ENCODE peak calls at places on chromosomes 6 and 20, in four cellular contexts. G is adrenal gland, H is omental fat pad, P is HL-60. X is an unnamed sample.

GRCh38 chr6:131910956-131911355 is 40.2 kb downstream of the CCN2 start:
- DNase-seq in G (no peak), H (no peak), P (no peak), X (no peak)

GRCh38 chr6:55423933-55424332 is 96.7 kb downstream of the GFRAL start:
- DNase-seq in G (no peak), H (no peak), P (no peak), X (no peak)

GRCh38 chr6:144497650-144498049 is 212.5 kb downstream of the UTRN start:
- DNase-seq in G (no peak), H (no peak), P (no peak), X (no peak)

GRCh38 chr20:64226686-64227576 is 28.6 kb upstream of the PCMTD2 start:
- DNase-seq in G (no peak), H (no peak), P (no peak), X (no peak)

GRCh38 chr6:89667872-89668556 is 29.5 kb upstream of the LYRM2 start:
- DNase-seq in G (no peak), H (no peak), P (no peak), X (no peak)

GRCh38 chr6:31246051-31246495 is 25.8 kb downstream of the HLA-C start:
- DNase-seq in G (no peak), H (no peak), P (no peak), X (no peak)

GRCh38 chr6:111057074-111057752 is 30.1 kb upstream of the SLC16A10 start:
- DNase-seq in G (no peak), H (no peak), P (peak), X (no peak)

GRCh38 chr20:51365670-51366069 is 176.8 kb downstream of the NFATC2 start:
- DNase-seq in G (no peak), H (no peak), P (no peak), X (no peak)

GRCh38 chr6:12229332-12229731 is 60.8 kb upstream of the EDN1 start:
- DNase-seq in G (no peak), H (no peak), P (no peak), X (no peak)

GRCh38 chr6:83057705-83058321 is 7.8 kb downstream of the UBE3D start:
- DNase-seq in G (peak), H (no peak), P (no peak), X (no peak)

GRCh38 chr6:166565084-166565651 is 21.3 kb downstream of the RAMACL start:
- DNase-seq in G (no peak), H (no peak), P (no peak), X (no peak)

GRCh38 chr6:55445648-55446204 is 118.5 kb downstream of the GFRAL start:
- DNase-seq in G (no peak), H (no peak), P (no peak), X (no peak)

GRCh38 chr6:43970068-43970912 is 157.0 kb downstream of the MRPL14 start:
- DNase-seq in G (no peak), H (no peak), P (no peak), X (no peak)

GRCh38 chr6:72048080-72048479 is 161.7 kb downstream of the RIMS1 start:
- DNase-seq in G (no peak), H (no peak), P (no peak), X (no peak)

GRCh38 chr6:34246563-34247391 is 2.0 kb downstream of the SMIM29 start:
- DNase-seq in G (no peak), H (no peak), P (no peak), X (no peak)

GRCh38 chr20:53157443-53158408 is 185.6 kb downstream of the TSHZ2 start:
- DNase-seq in G (peak), H (no peak), P (peak), X (no peak)

GRCh38 chr6:82182756-82183155 is 64.8 kb downstream of the IBTK start:
- DNase-seq in G (no peak), H (no peak), P (no peak), X (no peak)

GRCh38 chr6:158506577-158506976 is 53.3 kb upstream of the TMEM181 start:
- DNase-seq in G (no peak), H (no peak), P (no peak), X (no peak)

GRCh38 chr6:43334466-43335095 is 26.0 kb upstream of the CRIP3 start:
- DNase-seq in G (no peak), H (no peak), P (no peak), X (no peak)

GRCh38 chr6:33837971-33838665 is 34.3 kb upstream of the MLN start:
- DNase-seq in G (peak), H (no peak), P (no peak), X (no peak)

GRCh38 chr20:37071481-37071911 is 24.3 kb downstream of the RBL1 start:
- DNase-seq in G (no peak), H (no peak), P (no peak), X (no peak)

GRCh38 chr20:22763257-22763906 is 179.0 kb upstream of the FOXA2 start:
- DNase-seq in G (peak), H (no peak), P (no peak), X (no peak)

GRCh38 chr6:24524801-24525200 is 30.0 kb downstream of the ALDH5A1 start:
- DNase-seq in G (no peak), H (no peak), P (peak), X (no peak)

GRCh38 chr6:29501106-29501505 is 13.3 kb upstream of the MAS1L start:
- DNase-seq in G (no peak), H (no peak), P (no peak), X (no peak)

GRCh38 chr6:90025418-90026089 is 131.3 kb downstream of the GJA10 start:
- DNase-seq in G (no peak), H (no peak), P (no peak), X (no peak)

GRCh38 chr20:9185511-9185910 is 116.6 kb downstream of the PLCB4 start:
- DNase-seq in G (no peak), H (no peak), P (no peak), X (no peak)

GRCh38 chr20:9628166-9628565 is 113.8 kb downstream of the LAMP5 start:
- DNase-seq in G (no peak), H (no peak), P (no peak), X (no peak)

GRCh38 chr20:24519476-24519875 is 50.0 kb downstream of the SYNDIG1 start:
- DNase-seq in G (no peak), H (no peak), P (no peak), X (no peak)

GRCh38 chr20:23203310-23203709 is 117.2 kb upstream of the CD93 start:
- DNase-seq in G (no peak), H (no peak), P (no peak), X (no peak)

GRCh38 chr6:14149053-14149746 is 31.6 kb downstream of the CD83 start:
- DNase-seq in G (no peak), H (no peak), P (no peak), X (no peak)
- TF ChIP-seq CTCF in G (no peak), H (no peak), P (no peak), X (no peak)

GRCh38 chr6:85129881-85130280 is 320.0 kb upstream of the NT5E start:
- DNase-seq in G (no peak), H (no peak), P (no peak), X (no peak)

GRCh38 chr6:85127179-85127498 is 322.7 kb upstream of the NT5E start:
- DNase-seq in G (no peak), H (no peak), P (no peak), X (no peak)

GRCh38 chr6:85124472-85125428 is 325.1 kb upstream of the NT5E start:
- DNase-seq in G (no peak), H (no peak), P (no peak), X (no peak)

GRCh38 chr6:85127696-85128225 is 322.1 kb upstream of the NT5E start:
- DNase-seq in G (no peak), H (no peak), P (no peak), X (no peak)

GRCh38 chr6:85126448-85127178 is 323.3 kb upstream of the NT5E start:
- DNase-seq in G (peak), H (no peak), P (no peak), X (no peak)
- TF ChIP-seq CTCF in G (no peak), H (no peak), P (peak), X (peak)

DNA sequence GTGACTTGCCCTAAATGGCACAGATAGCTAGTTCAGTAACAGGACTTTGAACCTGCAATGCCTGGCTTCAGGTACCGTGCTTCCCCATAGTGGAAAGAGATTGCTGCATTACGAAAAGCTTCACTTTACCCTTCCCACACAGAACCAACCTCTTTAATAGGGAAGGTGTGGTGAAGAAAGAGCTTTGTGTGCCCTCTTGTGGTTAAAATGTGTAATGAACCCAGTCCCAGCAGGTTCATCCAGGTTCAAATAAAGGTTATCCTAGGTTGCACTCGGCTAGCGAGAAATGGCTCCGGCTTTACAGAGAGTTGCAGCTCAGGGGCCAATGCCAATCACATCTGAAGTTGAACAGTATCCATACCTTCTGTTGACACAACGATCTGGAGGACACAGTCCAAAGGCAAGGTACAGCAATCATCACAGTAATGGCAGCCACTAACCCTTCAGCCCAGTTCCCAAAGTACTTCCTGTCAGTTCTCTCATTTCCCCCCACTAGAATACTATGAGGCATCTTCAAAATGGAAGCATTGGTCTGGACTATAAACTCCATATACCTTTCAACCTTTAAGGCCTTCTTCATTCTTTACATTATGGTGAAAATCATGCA is 3.0 kb downstream of the DEFB115 start:
- DNase-seq in G (no peak), H (no peak), P (peak), X (no peak)
- TF ChIP-seq CTCF in G (peak), H (no peak), P (peak), X (peak)

GRCh38 chr6:35359744-35360348 is 17.5 kb downstream of the PPARD start:
- DNase-seq in G (peak), H (no peak), P (no peak), X (no peak)
- TF ChIP-seq CTCF in G (no peak), H (no peak), P (no peak), X (no peak)